ENCODE peak calls at places on chromosomes 7 and 10, in four cellular contexts. One of them, this sample, is unnamed.

GRCh38 chr7:73850781-73851207 is 8.5 kb upstream of the METTL27 start:
- DNase-seq in activated CD4-positive, alpha-beta memory T cell treated with anti-CD3 and anti-CD28 coated beads for 36 hours: no peak
- DNase-seq in endothelial cell: no peak
- DNase-seq in heart left ventricle: no peak
- DNase-seq in this sample: peak; percentile 99

GRCh38 chr10:126902157-126902556 is 3.1 kb upstream of the DOCK1 start:
- DNase-seq in activated CD4-positive, alpha-beta memory T cell treated with anti-CD3 and anti-CD28 coated beads for 36 hours: no peak
- DNase-seq in heart left ventricle: no peak
- DNase-seq in endothelial cell: no peak
- DNase-seq in this sample: peak; percentile 88

GRCh38 chr10:132443605-132443997 is 46.6 kb downstream of the PWWP2B start:
- DNase-seq in endothelial cell: no peak
- DNase-seq in activated CD4-positive, alpha-beta memory T cell treated with anti-CD3 and anti-CD28 coated beads for 36 hours: peak; percentile 84
- DNase-seq in heart left ventricle: no peak
- DNase-seq in this sample: peak; percentile 53

GRCh38 chr10:96998329-96998888 is 166.3 kb downstream of the LCOR start:
- DNase-seq in endothelial cell: no peak
- DNase-seq in heart left ventricle: no peak
- DNase-seq in activated CD4-positive, alpha-beta memory T cell treated with anti-CD3 and anti-CD28 coated beads for 36 hours: no peak
- DNase-seq in this sample: peak; percentile 95

GRCh38 chr7:44638611-44639557 is 32.5 kb downstream of the OGDH start:
- DNase-seq in heart left ventricle: peak; percentile 60
- DNase-seq in activated CD4-positive, alpha-beta memory T cell treated with anti-CD3 and anti-CD28 coated beads for 36 hours: peak; percentile 93
- DNase-seq in endothelial cell: peak; percentile 30
- DNase-seq in this sample: peak; percentile 55

GRCh38 chr10:91745086-91745831 is 53.0 kb upstream of the TNKS2 start:
- DNase-seq in activated CD4-positive, alpha-beta memory T cell treated with anti-CD3 and anti-CD28 coated beads for 36 hours: no peak
- DNase-seq in endothelial cell: peak; percentile 26
- DNase-seq in heart left ventricle: no peak
- DNase-seq in this sample: peak; percentile 9

GRCh38 chr10:20627918-20628499 is 269.1 kb downstream of the NEBL start:
- DNase-seq in endothelial cell: no peak
- DNase-seq in heart left ventricle: no peak
- DNase-seq in activated CD4-positive, alpha-beta memory T cell treated with anti-CD3 and anti-CD28 coated beads for 36 hours: no peak
- DNase-seq in this sample: no peak

GRCh38 chr7:44985900-44986217 is 7.0 kb upstream of the MYO1G start:
- DNase-seq in activated CD4-positive, alpha-beta memory T cell treated with anti-CD3 and anti-CD28 coated beads for 36 hours: no peak
- DNase-seq in endothelial cell: no peak
- DNase-seq in heart left ventricle: no peak
- DNase-seq in this sample: no peak

GRCh38 chr7:149781921-149782320 is 8.5 kb upstream of the ZNF467 start:
- DNase-seq in endothelial cell: no peak
- DNase-seq in activated CD4-positive, alpha-beta memory T cell treated with anti-CD3 and anti-CD28 coated beads for 36 hours: no peak
- DNase-seq in heart left ventricle: no peak
- DNase-seq in this sample: no peak